ENCODE peak calls at places on chromosomes 5 and 9, in six cellular contexts. One of them, this sample, is unnamed.

GRCh38 chr5:13660072-13660471 is 284.4 kb downstream of the DNAH5 start:
- DNase-seq in stimulated activated CD8-positive, alpha-beta memory T cell treated with anti-CD3 and anti-CD28 coated beads, Interleukin-2, amount 100 ng/mL, for 48 hours: no peak
- DNase-seq in tibial artery: no peak
- DNase-seq in fibroblast of mammary gland: peak; percentile 26
- DNase-seq in activated T-cell treated with anti-CD3 and anti-CD28 coated beads, Interleukin-2, amount 50 U/mL, for 72 hours: no peak
- DNase-seq in COR-L47: peak; percentile 20
- DNase-seq in this sample: peak; percentile 26

GRCh38 chr5:134813407-134813806 is 32.4 kb upstream of the C5orf24 start:
- DNase-seq in COR-L47: no peak
- DNase-seq in tibial artery: no peak
- DNase-seq in fibroblast of mammary gland: no peak
- DNase-seq in activated T-cell treated with anti-CD3 and anti-CD28 coated beads, Interleukin-2, amount 50 U/mL, for 72 hours: peak; percentile 33
- DNase-seq in stimulated activated CD8-positive, alpha-beta memory T cell treated with anti-CD3 and anti-CD28 coated beads, Interleukin-2, amount 100 ng/mL, for 48 hours: no peak
- DNase-seq in this sample: no peak

GRCh38 chr9:137550241-137550621 is at the start of gene PNPLA7:
- DNase-seq in activated T-cell treated with anti-CD3 and anti-CD28 coated beads, Interleukin-2, amount 50 U/mL, for 72 hours: peak; percentile 53
- DNase-seq in stimulated activated CD8-positive, alpha-beta memory T cell treated with anti-CD3 and anti-CD28 coated beads, Interleukin-2, amount 100 ng/mL, for 48 hours: peak; percentile 13
- DNase-seq in COR-L47: peak; percentile 81
- DNase-seq in tibial artery: peak; percentile 95
- DNase-seq in fibroblast of mammary gland: peak; percentile 61
- DNase-seq in this sample: peak; percentile 74

GRCh38 chr5:9626955-9627354 is 3.2 kb downstream of the TAS2R1 start:
- DNase-seq in stimulated activated CD8-positive, alpha-beta memory T cell treated with anti-CD3 and anti-CD28 coated beads, Interleukin-2, amount 100 ng/mL, for 48 hours: no peak
- DNase-seq in activated T-cell treated with anti-CD3 and anti-CD28 coated beads, Interleukin-2, amount 50 U/mL, for 72 hours: no peak
- DNase-seq in COR-L47: no peak
- DNase-seq in fibroblast of mammary gland: no peak
- DNase-seq in tibial artery: no peak
- DNase-seq in this sample: no peak

GRCh38 chr5:40406426-40407211 is 273.1 kb upstream of the PTGER4 start:
- DNase-seq in stimulated activated CD8-positive, alpha-beta memory T cell treated with anti-CD3 and anti-CD28 coated beads, Interleukin-2, amount 100 ng/mL, for 48 hours: no peak
- DNase-seq in COR-L47: no peak
- DNase-seq in activated T-cell treated with anti-CD3 and anti-CD28 coated beads, Interleukin-2, amount 50 U/mL, for 72 hours: peak; percentile 36
- DNase-seq in tibial artery: no peak
- DNase-seq in fibroblast of mammary gland: no peak
- DNase-seq in this sample: no peak

GRCh38 chr5:135030123-135030517 is 3.9 kb downstream of the PITX1 start:
- DNase-seq in COR-L47: no peak
- DNase-seq in stimulated activated CD8-positive, alpha-beta memory T cell treated with anti-CD3 and anti-CD28 coated beads, Interleukin-2, amount 100 ng/mL, for 48 hours: no peak
- DNase-seq in fibroblast of mammary gland: no peak
- DNase-seq in activated T-cell treated with anti-CD3 and anti-CD28 coated beads, Interleukin-2, amount 50 U/mL, for 72 hours: no peak
- DNase-seq in tibial artery: no peak
- DNase-seq in this sample: no peak

GRCh38 chr5:134549714-134550113 is 24.2 kb downstream of the JADE2 start:
- DNase-seq in activated T-cell treated with anti-CD3 and anti-CD28 coated beads, Interleukin-2, amount 50 U/mL, for 72 hours: peak; percentile 8
- DNase-seq in fibroblast of mammary gland: peak; percentile 91
- DNase-seq in tibial artery: no peak
- DNase-seq in stimulated activated CD8-positive, alpha-beta memory T cell treated with anti-CD3 and anti-CD28 coated beads, Interleukin-2, amount 100 ng/mL, for 48 hours: no peak
- DNase-seq in COR-L47: no peak
- DNase-seq in this sample: peak; percentile 43

GRCh38 chr9:72041775-72042194 is 18.6 kb downstream of the C9orf57 start:
- DNase-seq in COR-L47: peak; percentile 82
- DNase-seq in stimulated activated CD8-positive, alpha-beta memory T cell treated with anti-CD3 and anti-CD28 coated beads, Interleukin-2, amount 100 ng/mL, for 48 hours: no peak
- DNase-seq in tibial artery: peak; percentile 65
- DNase-seq in fibroblast of mammary gland: peak; percentile 96
- DNase-seq in activated T-cell treated with anti-CD3 and anti-CD28 coated beads, Interleukin-2, amount 50 U/mL, for 72 hours: no peak
- DNase-seq in this sample: peak; percentile 46

GRCh38 chr5:113446358-113446927 is 11.7 kb upstream of the TSSK1B start:
- DNase-seq in COR-L47: no peak
- DNase-seq in activated T-cell treated with anti-CD3 and anti-CD28 coated beads, Interleukin-2, amount 50 U/mL, for 72 hours: no peak
- DNase-seq in tibial artery: no peak
- DNase-seq in fibroblast of mammary gland: no peak
- DNase-seq in stimulated activated CD8-positive, alpha-beta memory T cell treated with anti-CD3 and anti-CD28 coated beads, Interleukin-2, amount 100 ng/mL, for 48 hours: no peak
- DNase-seq in this sample: no peak

GRCh38 chr9:137454506-137455360 is 4.4 kb downstream of the NSMF start:
- DNase-seq in tibial artery: no peak
- DNase-seq in activated T-cell treated with anti-CD3 and anti-CD28 coated beads, Interleukin-2, amount 50 U/mL, for 72 hours: no peak
- DNase-seq in COR-L47: no peak
- DNase-seq in stimulated activated CD8-positive, alpha-beta memory T cell treated with anti-CD3 and anti-CD28 coated beads, Interleukin-2, amount 100 ng/mL, for 48 hours: no peak
- DNase-seq in fibroblast of mammary gland: peak; percentile 26
- DNase-seq in this sample: no peak